ENCODE peak calls at places on chromosome X, in eight cellular contexts. N is HepG2, E is astrocyte, Z is neural progenitor cell, B is PC-3, X is fibroblast of lung, S is NT2/D1, R is IMR-90. G is an unnamed sample.

GRCh38 chrX:153948847-153949819 is 4.7 kb upstream of the RENBP start:
- DNase-seq in E (no peak), N (no peak), S (no peak), Z (peak), X (no peak), B (no peak), R (no peak), G (no peak)

GRCh38 chrX:103889216-103889615 is 57.2 kb upstream of the RAB9B start:
- DNase-seq in B (peak), N (no peak), R (no peak), E (peak), Z (no peak), X (no peak), S (no peak), G (no peak)

GRCh38 chrX:69109706-69110635 is 55.3 kb downstream of the PJA1 start:
- DNase-seq in S (peak), E (peak), B (peak), Z (peak), R (peak), X (peak), N (no peak), G (peak)

GRCh38 chrX:23938690-23939089 is 30.9 kb downstream of the CXorf58 start:
- DNase-seq in R (peak), X (peak), E (no peak), Z (no peak), S (no peak), N (no peak), B (no peak), G (peak)

GRCh38 chrX:154420402-154420756 is 8.1 kb upstream of the ATP6AP1 start:
- DNase-seq in E (no peak), B (no peak), Z (no peak), N (no peak), X (no peak), R (no peak), S (no peak), G (no peak)

GRCh38 chrX:105975382-105975781 is 63.1 kb downstream of the SERPINA7 start:
- DNase-seq in R (peak), X (peak), Z (peak), E (no peak), S (peak), B (peak), N (peak), G (peak)

GRCh38 chrX:153881281-153881680 is 4.7 kb downstream of the L1CAM start:
- DNase-seq in X (no peak), N (no peak), Z (no peak), E (no peak), R (no peak), B (no peak), S (no peak), G (no peak)

GRCh38 chrX:76555816-76556215 is 128.3 kb downstream of the MAGEE1 start:
- DNase-seq in S (peak), E (no peak), R (peak), B (peak), X (peak), Z (peak), N (peak), G (peak)

GRCh38 chrX:19372170-19373033 is 28.7 kb downstream of the PDHA1 start:
- DNase-seq in S (peak), X (peak), R (peak), E (peak), B (peak), Z (peak), N (peak), G (peak)

GRCh38 chrX:112677167-112677566 is 2.6 kb downstream of the LHFPL1 start:
- DNase-seq in N (no peak), S (no peak), E (peak), R (peak), X (no peak), B (no peak), Z (no peak), G (peak)

GRCh38 chrX:139784788-139785187 is 76.8 kb upstream of the MCF2 start:
- DNase-seq in X (no peak), B (no peak), N (no peak), R (no peak), S (no peak), Z (no peak), E (no peak), G (no peak)

GRCh38 chrX:42075032-42075431 is 151.7 kb upstream of the CASK start:
- DNase-seq in B (no peak), S (no peak), E (no peak), R (no peak), N (no peak), X (no peak), Z (no peak), G (no peak)
- H3K4me3 ChIP-seq in B (no peak), S (no peak), E (no peak), R (no peak), N (no peak), X (no peak), Z (no peak), G (no peak)

GRCh38 chrX:37846558-37846933 is 825 bp downstream of the DYNLT3 start:
- DNase-seq in S (no peak), R (no peak), E (no peak), B (no peak), X (no peak), Z (no peak), N (no peak), G (no peak)

GRCh38 chrX:37844622-37845021 is 2.7 kb downstream of the DYNLT3 start:
- DNase-seq in E (no peak), R (no peak), B (no peak), X (no peak), N (no peak), Z (no peak), S (no peak), G (no peak)

GRCh38 chrX:37846934-37847732 is at the start of gene DYNLT3:
- DNase-seq in Z (peak), R (peak), B (peak), E (peak), X (peak), N (peak), S (peak), G (peak)

GRCh38 chrX:37847733-37848197 is 394 bp upstream of the DYNLT3 start:
- DNase-seq in N (no peak), Z (no peak), B (no peak), S (no peak), X (no peak), R (no peak), E (no peak), G (no peak)

DNA sequence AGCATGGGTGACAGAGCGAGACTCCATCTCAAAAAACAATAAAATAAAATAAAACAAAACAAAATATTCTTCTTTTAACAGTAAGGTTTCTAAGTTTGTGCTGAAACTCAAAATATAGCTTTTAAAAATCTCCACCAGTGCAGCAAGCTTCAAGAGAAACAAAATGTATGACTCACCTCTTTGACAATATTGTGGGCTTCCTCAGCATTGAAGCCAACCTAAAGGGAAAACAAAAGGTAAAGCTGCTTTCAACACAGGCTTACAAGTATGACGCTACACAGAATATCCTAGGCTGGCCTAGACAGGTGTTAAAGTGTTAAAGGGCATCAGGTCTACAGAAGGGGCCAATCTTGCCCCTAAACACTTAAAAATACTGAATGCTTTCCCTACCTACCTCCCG is 1.2 kb downstream of the DYNLT3 start:
- DNase-seq in S (no peak), Z (no peak), X (no peak), E (peak), R (peak), N (no peak), B (peak), G (peak)
- H3K9ac ChIP-seq in S (no peak), Z (no peak), X (no peak), E (peak), R (no peak), N (no peak), B (peak), G (no peak)

DNA sequence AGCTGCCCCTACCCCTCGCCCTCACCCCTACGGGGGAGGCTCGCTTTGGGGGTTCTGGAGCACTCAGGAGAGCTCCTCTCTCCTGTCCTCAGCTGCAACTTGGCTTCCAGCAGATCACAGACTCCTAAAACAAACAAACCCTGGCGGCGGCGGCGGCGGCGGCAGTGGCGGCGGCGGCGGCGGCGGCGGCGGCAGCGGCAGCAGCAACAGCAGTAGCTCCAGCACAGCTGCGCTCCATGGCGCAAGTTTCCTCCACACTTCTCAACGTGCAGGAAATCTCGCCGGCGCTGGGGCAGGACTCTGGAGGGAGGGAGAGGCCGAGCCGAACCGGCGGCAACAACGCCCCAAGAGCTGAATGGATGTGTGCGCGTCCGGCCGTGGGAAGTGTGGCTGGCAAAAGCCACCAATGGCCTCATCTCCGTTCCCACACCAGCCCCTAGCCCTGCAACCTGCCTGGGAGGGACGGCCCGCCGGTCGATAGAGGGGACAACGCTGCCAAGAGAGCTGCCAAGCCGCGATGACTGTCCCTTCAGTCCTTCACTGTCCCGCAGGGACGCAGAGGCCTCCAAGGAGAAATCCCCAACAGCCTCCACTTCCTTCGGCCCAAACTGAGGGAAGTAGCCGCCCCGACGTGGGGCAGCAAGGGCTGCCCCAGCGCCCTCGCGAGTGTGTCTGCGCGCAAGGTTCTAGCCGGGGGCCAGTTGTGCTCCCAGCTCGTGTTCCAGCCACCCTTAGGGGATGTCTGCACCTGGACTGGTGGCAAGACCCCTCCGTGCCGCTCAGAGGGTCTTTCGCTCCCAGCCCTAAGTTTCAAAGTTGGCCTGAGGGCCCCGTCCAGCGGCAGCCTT is 775 bp downstream of the SHROOM4 start:
- DNase-seq in Z (peak), E (peak), S (no peak), N (no peak), R (peak), X (peak), B (peak), G (peak)
- H3K4me3 ChIP-seq in Z (peak), E (peak), S (peak), N (peak), R (peak), X (peak), B (peak), G (peak)

DNA sequence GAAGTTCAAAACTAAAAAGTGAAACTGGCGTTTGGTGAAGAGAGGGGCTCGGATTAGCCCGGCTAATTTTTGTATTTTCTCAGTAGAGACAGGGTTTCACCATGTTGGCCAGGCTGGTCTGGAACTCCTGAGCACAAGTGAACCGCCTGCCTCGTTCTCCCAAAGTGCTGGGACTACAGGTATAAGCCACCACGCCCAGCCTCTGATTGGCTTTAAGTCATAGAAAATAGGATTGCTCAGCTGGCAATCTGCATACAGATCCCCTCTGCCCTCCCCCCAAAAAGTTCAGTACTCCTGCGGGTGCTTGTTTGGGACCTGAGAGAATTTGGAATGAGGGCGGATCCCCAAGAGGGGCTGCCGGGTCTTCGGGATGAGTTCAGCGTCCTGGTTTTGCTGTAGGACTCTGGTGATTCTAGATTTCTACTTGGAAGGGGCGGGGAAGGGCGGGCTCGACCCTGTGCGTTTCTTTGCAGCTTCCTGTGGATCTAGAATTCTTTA is 537 bp upstream of the PRKX start:
- DNase-seq in B (peak), X (no peak), S (no peak), E (no peak), R (no peak), Z (peak), N (no peak), G (no peak)
- H3K9ac ChIP-seq in B (peak), X (peak), S (peak), E (peak), R (peak), Z (no peak), N (no peak), G (peak)

GRCh38 chrX:151397741-151398070 is 700 bp downstream of the VMA21 start:
- DNase-seq in R (no peak), X (peak), E (peak), B (peak), S (no peak), N (no peak), Z (no peak), G (no peak)

GRCh38 chrX:151396827-151397740 is at the start of gene VMA21:
- DNase-seq in Z (peak), B (peak), N (peak), R (peak), X (peak), E (peak), S (peak), G (peak)

GRCh38 chrX:151396042-151396826 is 772 bp upstream of the VMA21 start:
- DNase-seq in E (peak), X (peak), R (peak), N (peak), S (no peak), B (peak), Z (no peak), G (peak)

GRCh38 chrX:151402719-151403390 is 5.8 kb downstream of the VMA21 start:
- DNase-seq in R (no peak), Z (no peak), E (no peak), B (no peak), N (no peak), S (no peak), X (no peak), G (no peak)

DNA sequence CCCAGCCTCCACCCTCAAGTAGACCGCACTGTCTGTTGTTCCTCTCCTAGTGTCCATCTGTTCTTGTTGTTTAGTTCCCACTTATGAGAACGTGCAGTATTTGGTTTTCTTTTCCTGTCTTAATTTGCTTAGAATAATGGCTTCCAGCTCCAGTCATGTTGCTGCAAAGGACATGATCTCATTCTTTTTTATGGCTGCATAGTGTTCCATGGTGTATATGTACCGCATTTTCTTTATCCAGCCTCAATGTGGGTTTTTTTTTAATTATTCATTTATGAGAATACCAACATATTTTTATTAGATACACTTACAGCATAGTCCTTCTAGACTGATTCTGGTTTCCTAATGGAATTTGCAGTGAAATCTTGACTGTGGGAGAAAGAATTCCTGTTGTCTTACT is 1.3 kb downstream of the VMA21 start:
- DNase-seq in N (no peak), R (no peak), X (no peak), B (no peak), E (no peak), Z (no peak), S (no peak), G (no peak)
- H3K4me3 ChIP-seq in N (peak), R (no peak), X (peak), B (peak), E (peak), Z (peak), S (no peak), G (peak)

GRCh38 chrX:155874571-155875244 is 6.4 kb upstream of the VAMP7 start:
- DNase-seq in E (no peak), X (no peak), N (no peak), R (no peak), B (no peak), Z (no peak), S (no peak), G (no peak)

GRCh38 chrX:155880586-155881157 is 473 bp upstream of the VAMP7 start:
- DNase-seq in Z (no peak), R (no peak), S (no peak), B (no peak), N (no peak), E (no peak), X (peak), G (peak)

GRCh38 chrX:155873203-155873602 is 7.9 kb upstream of the VAMP7 start:
- DNase-seq in S (no peak), X (no peak), N (no peak), R (no peak), Z (no peak), E (no peak), B (no peak), G (no peak)

GRCh38 chrX:155876704-155877103 is 4.4 kb upstream of the VAMP7 start:
- DNase-seq in N (no peak), S (no peak), X (no peak), Z (no peak), B (no peak), R (no peak), E (no peak), G (no peak)

GRCh38 chrX:155877288-155877687 is 3.9 kb upstream of the VAMP7 start:
- DNase-seq in B (no peak), S (no peak), E (no peak), N (no peak), X (no peak), Z (no peak), R (no peak), G (no peak)
- H3K9ac ChIP-seq in B (no peak), S (no peak), E (no peak), N (no peak), X (no peak), Z (no peak), R (no peak), G (no peak)

DNA sequence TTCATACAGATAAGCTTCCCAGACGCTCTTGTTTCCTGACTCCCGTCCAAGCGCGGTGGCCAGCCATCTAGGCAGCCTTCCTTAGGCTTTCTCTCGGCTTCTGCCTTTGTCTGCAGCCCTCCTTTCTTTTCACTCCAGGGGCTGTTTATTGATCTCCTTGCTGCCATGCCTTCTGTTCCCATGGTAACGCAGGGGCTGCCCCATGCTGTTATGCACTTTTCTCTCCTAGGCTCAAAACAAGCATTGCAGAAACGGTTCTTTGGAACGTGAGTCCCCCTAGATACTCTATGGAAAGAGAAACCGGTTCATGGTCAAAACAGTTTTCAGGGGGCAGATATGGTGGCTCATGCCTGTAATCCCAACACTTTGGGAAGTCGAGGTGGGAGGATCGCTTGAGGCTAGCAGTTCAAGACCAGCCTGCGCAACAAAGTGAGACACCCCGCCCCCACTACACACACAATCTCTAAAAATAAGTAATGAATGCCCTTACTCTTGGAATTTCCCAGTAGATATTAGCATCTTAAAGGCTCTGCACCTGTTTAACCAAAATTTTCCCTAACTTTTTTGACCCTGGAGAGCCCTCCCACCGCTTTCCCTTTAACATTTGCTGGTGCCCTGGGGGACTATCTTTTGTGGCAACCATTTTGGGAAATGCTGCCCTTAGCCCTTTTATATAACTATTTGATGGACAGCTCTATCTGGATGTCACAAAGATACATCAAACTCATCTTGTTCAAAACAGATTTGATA is 53.9 kb upstream of the ZNF157 start:
- DNase-seq in B (no peak), E (no peak), X (no peak), Z (peak), R (no peak), N (no peak), S (peak), G (peak)
- H3K4me3 ChIP-seq in B (no peak), E (peak), X (peak), Z (peak), R (no peak), N (no peak), S (peak), G (no peak)

GRCh38 chrX:13119386-13119785 is 75.0 kb upstream of the FAM9C start:
- DNase-seq in R (peak), S (no peak), B (peak), E (no peak), Z (peak), X (no peak), N (no peak), G (no peak)
- H3K9ac ChIP-seq in R (peak), S (no peak), B (peak), E (peak), Z (no peak), X (no peak), N (no peak), G (peak)